ENCODE peak calls at places on chromosomes 12 and 14, in four cellular contexts. C is K562, W is A549, B is transverse colon. E is an unnamed sample.

GRCh38 chr12:110995615-110996014 is 75.2 kb upstream of the MYL2 start:
- DNase-seq in C (no peak), W (no peak), B (no peak), E (no peak)

GRCh38 chr12:16573652-16574077 is 32.3 kb downstream of the LMO3 start:
- DNase-seq in C (no peak), W (no peak), B (peak; percentile 11), E (no peak)

GRCh38 chr12:47323802-47324201 is 244.0 kb upstream of the AMIGO2 start:
- DNase-seq in C (no peak), W (no peak), B (no peak), E (no peak)

GRCh38 chr14:90820958-90821357 is 4.7 kb upstream of the TTC7B start:
- DNase-seq in C (no peak), W (no peak), B (peak; percentile 27), E (peak; percentile 43)

GRCh38 chr12:33710548-33710947 is 270.9 kb upstream of the SYT10 start:
- DNase-seq in C (no peak), W (no peak), B (no peak), E (no peak)

GRCh38 chr12:50589650-50590435 is 85.1 kb downstream of the DIP2B start:
- DNase-seq in C (no peak), W (no peak), B (no peak), E (no peak)

GRCh38 chr14:72700338-72701231 is 193.3 kb downstream of the DPF3 start:
- DNase-seq in C (no peak), W (no peak), B (no peak), E (no peak)

GRCh38 chr14:90454041-90455000 is 57.5 kb downstream of the CALM1 start:
- DNase-seq in C (peak; percentile 97), W (peak; percentile 67), B (peak; percentile 88), E (peak; percentile 81)

GRCh38 chr12:98974767-98975381 is 329.8 kb downstream of the APAF1 start:
- DNase-seq in C (no peak), W (no peak), B (no peak), E (no peak)

GRCh38 chr12:26845984-26846383 is 13.0 kb upstream of the ITPR2 start:
- DNase-seq in C (peak; percentile 56), W (no peak), B (no peak), E (no peak)

GRCh38 chr14:68364823-68365222 is 428.0 kb downstream of the ZFP36L1 start:
- DNase-seq in C (no peak), W (no peak), B (no peak), E (no peak)

GRCh38 chr12:113466770-113467153 is 4.9 kb downstream of the LHX5 start:
- DNase-seq in C (no peak), W (no peak), B (no peak), E (no peak)

GRCh38 chr12:24421759-24422158 is 472.3 kb upstream of the SOX5 start:
- DNase-seq in C (no peak), W (no peak), B (no peak), E (no peak)

GRCh38 chr12:15852383-15852782 is 29.8 kb upstream of the STRAP start:
- DNase-seq in C (no peak), W (no peak), B (no peak), E (no peak)

GRCh38 chr12:96402061-96402460 is 1.8 kb upstream of the CDK17 start:
- DNase-seq in C (no peak), W (no peak), B (no peak), E (no peak)

GRCh38 chr14:98924046-98924445 is 348.0 kb downstream of the BCL11B start:
- DNase-seq in C (no peak), W (no peak), B (no peak), E (no peak)

GRCh38 chr14:31083781-31084180 is 57.6 kb upstream of the STRN3 start:
- DNase-seq in C (no peak), W (no peak), B (no peak), E (no peak)

GRCh38 chr12:47222592-47222959 is 142.8 kb upstream of the AMIGO2 start:
- DNase-seq in C (no peak), W (no peak), B (no peak), E (no peak)

GRCh38 chr14:99808515-99808914 is 15.3 kb downstream of the EML1 start:
- DNase-seq in C (no peak), W (no peak), B (no peak), E (no peak)

GRCh38 chr12:51320695-51321320 is 3.2 kb downstream of the BIN2 start:
- DNase-seq in C (peak; percentile 56), W (no peak), B (peak; percentile 46), E (no peak)

GRCh38 chr14:61578745-61579144 is 116.6 kb upstream of the HIF1A start:
- DNase-seq in C (no peak), W (no peak), B (no peak), E (no peak)

GRCh38 chr12:10718279-10718821 is 4.8 kb downstream of the YBX3 start:
- DNase-seq in C (no peak), W (no peak), B (no peak), E (no peak)

GRCh38 chr12:101785671-101786070 is 45.1 kb downstream of the GNPTAB start:
- DNase-seq in C (no peak), W (no peak), B (no peak), E (no peak)

GRCh38 chr14:64604854-64605253 is 55.1 kb downstream of the PPP1R36 start:
- DNase-seq in C (no peak), W (no peak), B (no peak), E (no peak)

GRCh38 chr14:71243697-71244096 is 336.4 kb downstream of the PCNX1 start:
- DNase-seq in C (no peak), W (no peak), B (no peak), E (no peak)

GRCh38 chr12:53652366-53652765 is 23.5 kb downstream of the ATP5MC2 start:
- DNase-seq in C (no peak), W (no peak), B (no peak), E (no peak)

GRCh38 chr12:98416845-98417244 is 98.5 kb upstream of the TMPO start:
- DNase-seq in C (no peak), W (peak; percentile 40), B (no peak), E (no peak)

GRCh38 chr14:61489932-61490331 is 168.6 kb downstream of the PRKCH start:
- DNase-seq in C (no peak), W (no peak), B (no peak), E (no peak)

DNA sequence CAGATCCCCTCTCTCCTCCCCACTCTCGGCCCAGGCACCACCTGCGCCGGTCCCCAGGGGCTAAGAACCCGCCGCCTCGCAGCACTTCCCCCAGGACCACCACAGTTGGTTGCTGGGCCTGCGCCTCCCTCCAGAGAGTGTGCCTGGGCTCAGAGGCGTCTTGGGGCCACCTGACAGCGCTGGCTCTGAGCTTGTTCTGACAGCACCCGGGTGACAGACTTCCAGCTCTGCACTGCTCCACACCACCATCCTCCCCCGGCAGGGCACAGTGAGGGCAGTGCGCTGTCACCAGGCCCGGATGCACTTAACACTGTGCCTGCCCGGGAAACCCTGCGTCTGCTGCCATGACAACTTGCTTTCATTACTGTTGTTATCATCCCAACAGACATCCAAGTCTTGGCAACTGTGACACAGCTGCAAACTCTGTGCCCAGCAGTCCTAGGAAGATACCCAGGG is 6.6 kb downstream of the BRF1 start:
- DNase-seq in C (no peak), W (no peak), B (no peak), E (no peak)
- TF ChIP-seq EP300 in C (no peak), W (no peak), B (no peak), E (no peak)

DNA sequence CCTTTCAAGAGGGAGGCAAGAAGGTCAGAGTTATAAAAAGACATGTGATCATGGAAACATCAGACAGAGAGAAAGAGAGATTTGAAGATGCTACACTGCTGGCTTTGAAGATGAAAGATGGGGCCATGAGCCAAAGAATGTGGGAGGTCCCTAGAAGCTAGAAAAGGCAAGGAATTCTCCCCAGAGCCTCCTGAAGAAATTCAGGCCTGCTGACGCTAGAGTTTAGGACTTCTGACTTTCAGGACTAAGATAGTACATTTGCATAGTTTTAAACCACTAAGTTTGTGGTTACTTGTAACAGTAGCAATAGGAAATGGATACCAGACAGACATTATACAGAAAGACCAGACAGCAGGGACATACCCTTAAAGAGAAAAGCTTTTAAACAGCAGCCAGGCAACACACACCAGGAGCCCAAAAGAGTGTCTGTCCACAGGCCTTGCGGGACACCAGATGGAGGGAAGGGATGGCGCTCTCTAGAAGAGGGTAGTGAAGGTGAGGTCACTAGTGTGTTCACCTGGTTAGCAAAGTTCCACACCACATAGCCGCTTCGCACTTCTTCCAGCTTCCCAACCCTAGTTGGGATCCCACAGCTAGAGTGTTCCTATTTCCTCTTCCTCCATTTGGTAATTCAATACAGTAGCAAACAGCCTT is 29.7 kb upstream of the CEBPE start:
- DNase-seq in C (no peak), W (no peak), B (no peak), E (no peak)
- TF ChIP-seq EP300 in C (no peak), W (no peak), B (no peak), E (no peak)

DNA sequence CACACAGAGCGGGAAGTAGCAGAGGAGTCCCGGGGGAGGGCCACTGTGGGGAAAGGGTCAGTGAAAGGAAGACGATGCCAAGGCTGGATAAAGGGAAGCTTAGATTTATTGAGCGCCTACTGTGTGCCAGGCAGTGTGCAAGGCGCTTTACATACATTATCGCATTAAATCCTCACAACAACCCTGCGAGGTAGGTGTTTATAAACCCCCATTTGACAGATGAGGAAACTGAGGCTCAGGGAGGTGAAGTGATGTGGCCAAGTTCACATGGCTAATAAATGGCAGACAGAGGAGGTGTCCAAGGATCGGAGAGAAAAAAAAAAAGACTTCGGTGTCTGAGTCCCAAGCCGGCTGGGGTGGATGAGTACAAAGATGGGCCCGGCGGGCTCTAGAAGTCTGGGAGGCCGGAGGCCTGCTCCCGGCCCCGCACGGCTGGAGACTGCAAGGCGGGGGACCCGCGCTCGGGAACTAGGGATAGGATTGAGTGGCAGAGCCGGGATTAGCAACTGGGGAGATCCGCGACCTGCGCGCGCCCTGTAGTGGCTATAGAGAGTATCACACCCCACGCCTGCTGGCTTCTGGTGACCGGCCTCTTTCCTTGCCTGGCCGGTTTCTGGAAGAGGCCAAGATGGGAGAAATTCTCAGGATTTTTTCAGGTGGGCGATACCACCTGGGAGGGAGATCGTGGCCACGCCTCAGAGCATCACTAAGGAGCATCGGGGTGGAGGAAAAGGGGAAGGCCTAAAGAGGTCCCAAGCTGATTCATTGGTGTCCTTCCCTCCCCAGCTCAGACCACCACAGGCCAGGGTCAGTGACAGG is 3.9 kb downstream of the DDN start:
- DNase-seq in C (peak; percentile 87), W (peak; percentile 99), B (peak; percentile 85), E (peak; percentile 86)
- TF ChIP-seq EP300 in C (no peak), W (no peak), B (no peak), E (no peak)

DNA sequence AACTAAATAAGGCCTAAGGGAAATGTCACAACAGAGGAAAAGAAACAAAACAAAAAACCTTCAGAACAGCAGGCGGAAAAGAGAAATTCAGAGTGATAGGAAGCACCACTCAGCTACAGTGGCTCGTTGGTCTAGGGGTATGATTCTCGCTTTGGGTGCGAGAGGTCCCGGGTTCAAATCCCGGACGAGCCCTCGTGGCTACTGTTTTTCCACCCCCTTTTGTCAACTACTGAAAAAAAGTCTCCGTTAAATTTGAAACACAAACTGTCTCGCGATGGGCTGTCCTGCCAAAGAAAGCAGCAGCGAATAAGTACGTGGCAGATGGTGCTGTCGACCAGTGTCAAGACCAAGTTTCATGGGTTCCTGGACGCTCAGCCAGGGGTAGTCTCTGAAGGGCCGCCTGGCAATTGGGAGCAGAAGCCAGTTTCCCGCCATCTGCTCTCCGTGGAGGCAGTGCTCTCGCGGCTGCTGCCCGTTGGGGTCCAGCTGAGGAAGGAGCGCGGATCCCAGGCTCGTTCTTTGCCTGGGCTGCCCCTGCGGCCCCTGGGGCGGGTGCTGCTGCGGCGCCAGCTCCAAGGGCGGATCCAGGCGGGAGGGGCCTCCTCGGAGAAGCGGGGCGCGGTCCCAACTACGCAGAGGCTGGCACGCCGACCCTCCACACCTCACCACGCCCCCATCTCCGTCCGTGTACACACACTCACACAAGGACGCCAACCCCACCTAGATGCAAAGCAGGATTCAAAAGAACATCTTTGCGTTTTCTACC is at the start of gene RNASE4:
- DNase-seq in C (peak; percentile 69), W (peak; percentile 71), B (peak; percentile 95), E (peak; percentile 92)
- TF ChIP-seq EP300 in C (peak; percentile 41), W (no peak), B (no peak), E (no peak)